ENCODE peak calls at places on chromosomes 6 and 20, in eight cellular contexts. One of them, this sample, is unnamed.

GRCh38 chr6:77025824-77026223 is 437.5 kb downstream of the HTR1B start:
- DNase-seq in right cardiac atrium: no peak
- DNase-seq in CD8-positive, alpha-beta T cell: no peak
- DNase-seq in Peyer's patch: no peak
- DNase-seq in WERI-Rb-1: no peak
- DNase-seq in H9: no peak
- DNase-seq in pancreas: no peak
- DNase-seq in lower lobe of right lung: no peak
- DNase-seq in this sample: no peak

GRCh38 chr20:58623579-58624473 is 27.3 kb upstream of the STX16 start:
- DNase-seq in right cardiac atrium: peak; percentile 81
- DNase-seq in CD8-positive, alpha-beta T cell: no peak
- DNase-seq in Peyer's patch: peak; percentile 39
- DNase-seq in WERI-Rb-1: no peak
- DNase-seq in H9: no peak
- DNase-seq in pancreas: no peak
- DNase-seq in lower lobe of right lung: no peak
- DNase-seq in this sample: no peak

GRCh38 chr6:159077123-159077522 is 32.3 kb upstream of the TAGAP start:
- DNase-seq in right cardiac atrium: no peak
- DNase-seq in CD8-positive, alpha-beta T cell: no peak
- DNase-seq in Peyer's patch: no peak
- DNase-seq in WERI-Rb-1: no peak
- DNase-seq in H9: no peak
- DNase-seq in pancreas: no peak
- DNase-seq in lower lobe of right lung: no peak
- DNase-seq in this sample: no peak

GRCh38 chr6:56868687-56869086 is 86.2 kb upstream of the BEND6 start:
- DNase-seq in right cardiac atrium: no peak
- DNase-seq in CD8-positive, alpha-beta T cell: no peak
- DNase-seq in Peyer's patch: no peak
- DNase-seq in WERI-Rb-1: no peak
- DNase-seq in H9: no peak
- DNase-seq in pancreas: no peak
- DNase-seq in lower lobe of right lung: no peak
- DNase-seq in this sample: no peak

GRCh38 chr6:137862419-137863125 is 4.5 kb upstream of the TNFAIP3 start:
- DNase-seq in right cardiac atrium: no peak
- DNase-seq in CD8-positive, alpha-beta T cell: no peak
- DNase-seq in Peyer's patch: no peak
- DNase-seq in WERI-Rb-1: no peak
- DNase-seq in H9: no peak
- DNase-seq in pancreas: no peak
- DNase-seq in lower lobe of right lung: no peak
- DNase-seq in this sample: no peak

GRCh38 chr6:24775520-24776058 is 852 bp downstream of the GMNN start:
- DNase-seq in right cardiac atrium: no peak
- DNase-seq in CD8-positive, alpha-beta T cell: no peak
- DNase-seq in Peyer's patch: no peak
- DNase-seq in WERI-Rb-1: no peak
- DNase-seq in H9: no peak
- DNase-seq in pancreas: no peak
- DNase-seq in lower lobe of right lung: no peak
- DNase-seq in this sample: no peak

GRCh38 chr6:17707371-17707651 is 586 bp upstream of the NUP153 start:
- DNase-seq in right cardiac atrium: no peak
- DNase-seq in CD8-positive, alpha-beta T cell: no peak
- DNase-seq in Peyer's patch: no peak
- DNase-seq in WERI-Rb-1: no peak
- DNase-seq in H9: no peak
- DNase-seq in pancreas: no peak
- DNase-seq in lower lobe of right lung: no peak
- DNase-seq in this sample: no peak

GRCh38 chr6:125747589-125748533 is 1.6 kb upstream of the HEY2 start:
- DNase-seq in right cardiac atrium: peak; percentile 83
- DNase-seq in CD8-positive, alpha-beta T cell: peak; percentile 57
- DNase-seq in Peyer's patch: peak; percentile 69
- DNase-seq in WERI-Rb-1: peak; percentile 43
- DNase-seq in H9: peak; percentile 61
- DNase-seq in pancreas: peak; percentile 82
- DNase-seq in lower lobe of right lung: peak; percentile 59
- DNase-seq in this sample: peak; percentile 71

GRCh38 chr6:140208286-140208685 is 833.8 kb upstream of the CITED2 start:
- DNase-seq in right cardiac atrium: no peak
- DNase-seq in CD8-positive, alpha-beta T cell: no peak
- DNase-seq in Peyer's patch: no peak
- DNase-seq in WERI-Rb-1: no peak
- DNase-seq in H9: no peak
- DNase-seq in pancreas: no peak
- DNase-seq in lower lobe of right lung: no peak
- DNase-seq in this sample: no peak

DNA sequence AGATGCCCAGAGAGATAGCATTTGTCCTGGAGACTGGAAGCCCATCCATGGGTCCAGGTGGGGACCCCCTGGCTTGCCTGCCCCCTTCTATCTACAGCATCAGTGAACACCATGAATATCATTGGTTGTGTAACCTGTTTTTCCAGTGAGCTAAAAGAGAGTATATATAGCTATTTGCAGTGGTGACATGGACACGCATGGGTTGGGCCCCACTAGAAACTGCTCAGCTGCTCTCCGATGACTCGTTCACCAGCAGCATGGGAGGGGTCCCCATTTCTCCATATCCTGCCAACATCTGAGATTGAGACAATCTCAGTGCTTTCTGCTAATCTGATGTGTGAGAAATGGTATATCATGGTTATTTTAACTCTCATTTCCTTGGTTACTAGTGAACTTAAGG is 4.0 kb upstream of the ZC3H12D start:
- DNase-seq in right cardiac atrium: no peak
- DNase-seq in CD8-positive, alpha-beta T cell: peak; percentile 46
- DNase-seq in Peyer's patch: no peak
- DNase-seq in WERI-Rb-1: no peak
- DNase-seq in H9: no peak
- DNase-seq in pancreas: no peak
- DNase-seq in lower lobe of right lung: no peak
- DNase-seq in this sample: peak; percentile 20
- H3K27ac ChIP-seq in right cardiac atrium: no peak overlapping the region
- H3K27ac ChIP-seq in CD8-positive, alpha-beta T cell: no peak overlapping the region
- H3K27ac ChIP-seq in Peyer's patch: no peak overlapping the region
- H3K27ac ChIP-seq in WERI-Rb-1: no peak overlapping the region
- H3K27ac ChIP-seq in H9: no peak overlapping the region
- H3K27ac ChIP-seq in pancreas: no peak overlapping the region
- H3K27ac ChIP-seq in lower lobe of right lung: no peak overlapping the region
- H3K27ac ChIP-seq in this sample: no peak overlapping the region

DNA sequence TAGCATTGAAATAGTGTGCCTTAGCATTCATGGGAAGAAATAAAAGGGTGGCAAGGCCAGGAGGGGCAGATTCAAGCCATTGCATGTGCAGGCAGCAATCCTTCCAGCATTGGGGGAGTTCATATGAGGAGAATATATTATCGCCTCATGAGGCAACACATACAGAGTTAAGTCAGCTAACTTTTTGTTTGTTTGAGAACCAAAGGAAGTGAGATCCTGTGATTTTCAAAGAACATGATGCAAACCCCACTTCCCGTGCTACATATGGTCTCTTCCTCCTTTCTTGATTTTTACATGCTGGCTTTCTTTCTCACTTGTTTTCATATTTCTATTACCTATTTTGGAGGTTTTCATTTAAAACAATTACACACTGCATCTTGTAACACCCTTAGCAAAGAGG is 579.7 kb upstream of the ARID1B start:
- DNase-seq in right cardiac atrium: no peak
- DNase-seq in CD8-positive, alpha-beta T cell: no peak
- DNase-seq in Peyer's patch: no peak
- DNase-seq in WERI-Rb-1: no peak
- DNase-seq in H9: no peak
- DNase-seq in pancreas: no peak
- DNase-seq in lower lobe of right lung: no peak
- DNase-seq in this sample: no peak
- H3K27ac ChIP-seq in right cardiac atrium: no peak overlapping the region
- H3K27ac ChIP-seq in CD8-positive, alpha-beta T cell: no peak overlapping the region
- H3K27ac ChIP-seq in Peyer's patch: no peak overlapping the region
- H3K27ac ChIP-seq in WERI-Rb-1: no peak overlapping the region
- H3K27ac ChIP-seq in H9: no peak overlapping the region
- H3K27ac ChIP-seq in pancreas: no peak overlapping the region
- H3K27ac ChIP-seq in lower lobe of right lung: no peak overlapping the region
- H3K27ac ChIP-seq in this sample: no peak overlapping the region

DNA sequence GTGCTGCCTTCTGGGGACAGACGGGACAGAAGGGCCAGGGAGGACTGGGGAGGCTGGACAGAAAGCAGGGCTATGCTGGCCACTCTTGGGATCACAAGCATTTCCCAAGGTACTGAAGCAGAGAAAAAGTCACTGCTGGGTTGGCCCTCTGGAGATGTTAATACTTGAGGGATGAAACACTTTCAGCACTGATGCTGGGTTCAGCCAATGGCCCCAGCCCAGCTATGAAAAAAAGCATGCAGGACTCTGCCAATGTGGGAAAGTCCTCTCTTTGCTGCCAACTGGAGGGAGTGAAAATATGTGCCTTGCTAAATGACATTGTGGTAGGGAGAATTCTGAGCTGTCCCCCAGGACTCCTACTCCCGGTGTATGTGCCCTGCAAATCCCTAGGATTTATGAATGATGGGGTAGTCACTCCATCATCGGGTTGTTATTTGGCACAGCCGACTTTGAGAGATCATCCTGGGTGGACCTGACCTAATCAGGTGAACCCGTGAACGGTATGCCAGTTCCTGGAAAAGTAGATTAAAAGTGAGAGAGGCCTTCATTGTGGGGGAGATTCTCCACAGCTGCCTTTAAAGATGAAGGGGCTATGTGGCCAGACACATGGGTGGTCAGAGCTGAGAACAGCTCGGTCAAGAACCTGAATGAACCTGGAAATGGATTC is 119.9 kb upstream of the TRAF3IP2 start:
- DNase-seq in right cardiac atrium: peak; percentile 69
- DNase-seq in CD8-positive, alpha-beta T cell: no peak
- DNase-seq in Peyer's patch: no peak
- DNase-seq in WERI-Rb-1: no peak
- DNase-seq in H9: no peak
- DNase-seq in pancreas: no peak
- DNase-seq in lower lobe of right lung: no peak
- DNase-seq in this sample: no peak
- H3K27ac ChIP-seq in right cardiac atrium: no peak overlapping the region
- H3K27ac ChIP-seq in CD8-positive, alpha-beta T cell: no peak overlapping the region
- H3K27ac ChIP-seq in Peyer's patch: no peak overlapping the region
- H3K27ac ChIP-seq in WERI-Rb-1: no peak overlapping the region
- H3K27ac ChIP-seq in H9: no peak overlapping the region
- H3K27ac ChIP-seq in pancreas: no peak overlapping the region
- H3K27ac ChIP-seq in lower lobe of right lung: no peak overlapping the region
- H3K27ac ChIP-seq in this sample: no peak overlapping the region

GRCh38 chr6:73797861-73798260 is 101.9 kb downstream of the CD109 start:
- DNase-seq in right cardiac atrium: no peak
- DNase-seq in CD8-positive, alpha-beta T cell: no peak
- DNase-seq in Peyer's patch: no peak
- DNase-seq in WERI-Rb-1: no peak
- DNase-seq in H9: no peak
- DNase-seq in pancreas: no peak
- DNase-seq in lower lobe of right lung: no peak
- DNase-seq in this sample: no peak

GRCh38 chr6:73800997-73801396 is 105.0 kb downstream of the CD109 start:
- DNase-seq in right cardiac atrium: no peak
- DNase-seq in CD8-positive, alpha-beta T cell: no peak
- DNase-seq in Peyer's patch: no peak
- DNase-seq in WERI-Rb-1: no peak
- DNase-seq in H9: no peak
- DNase-seq in pancreas: no peak
- DNase-seq in lower lobe of right lung: no peak
- DNase-seq in this sample: no peak

GRCh38 chr6:73796881-73797280 is 100.9 kb downstream of the CD109 start:
- DNase-seq in right cardiac atrium: no peak
- DNase-seq in CD8-positive, alpha-beta T cell: no peak
- DNase-seq in Peyer's patch: no peak
- DNase-seq in WERI-Rb-1: no peak
- DNase-seq in H9: no peak
- DNase-seq in pancreas: no peak
- DNase-seq in lower lobe of right lung: no peak
- DNase-seq in this sample: no peak

GRCh38 chr6:73801652-73802268 is 105.8 kb downstream of the CD109 start:
- DNase-seq in right cardiac atrium: no peak
- DNase-seq in CD8-positive, alpha-beta T cell: no peak
- DNase-seq in Peyer's patch: no peak
- DNase-seq in WERI-Rb-1: no peak
- DNase-seq in H9: no peak
- DNase-seq in pancreas: no peak
- DNase-seq in lower lobe of right lung: no peak
- DNase-seq in this sample: no peak

DNA sequence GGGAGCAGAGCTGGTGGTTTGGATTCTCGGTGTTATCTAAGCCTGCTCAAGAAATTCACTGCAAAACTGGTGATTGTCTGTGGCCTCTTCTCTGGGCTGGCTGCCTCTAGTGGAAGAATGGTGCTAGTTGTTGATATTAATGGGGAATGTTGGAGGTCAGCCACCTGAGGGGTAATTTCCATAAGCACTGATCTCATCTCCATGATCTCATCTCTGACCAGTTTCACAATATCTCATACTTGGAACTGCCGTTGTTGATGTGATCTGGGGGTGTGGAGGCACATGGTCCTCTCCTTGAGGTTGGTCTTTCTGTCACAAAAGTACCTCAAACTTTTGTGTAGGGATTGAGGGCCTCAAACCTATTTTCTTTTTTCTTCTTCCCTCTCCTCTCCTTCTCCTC is 102.6 kb downstream of the CD109 start:
- DNase-seq in right cardiac atrium: no peak
- DNase-seq in CD8-positive, alpha-beta T cell: no peak
- DNase-seq in Peyer's patch: no peak
- DNase-seq in WERI-Rb-1: no peak
- DNase-seq in H9: peak; percentile 36
- DNase-seq in pancreas: no peak
- DNase-seq in lower lobe of right lung: no peak
- DNase-seq in this sample: no peak
- H3K27ac ChIP-seq in right cardiac atrium: no peak overlapping the region
- H3K27ac ChIP-seq in CD8-positive, alpha-beta T cell: no peak overlapping the region
- H3K27ac ChIP-seq in Peyer's patch: no peak overlapping the region
- H3K27ac ChIP-seq in WERI-Rb-1: no peak overlapping the region
- H3K27ac ChIP-seq in H9: no peak overlapping the region
- H3K27ac ChIP-seq in pancreas: no peak overlapping the region
- H3K27ac ChIP-seq in lower lobe of right lung: no peak overlapping the region
- H3K27ac ChIP-seq in this sample: no peak overlapping the region

GRCh38 chr20:20740595-20740994 is 28.2 kb upstream of the RALGAPA2 start:
- DNase-seq in right cardiac atrium: no peak
- DNase-seq in CD8-positive, alpha-beta T cell: no peak
- DNase-seq in Peyer's patch: no peak
- DNase-seq in WERI-Rb-1: peak; percentile 16
- DNase-seq in H9: no peak
- DNase-seq in pancreas: no peak
- DNase-seq in lower lobe of right lung: no peak
- DNase-seq in this sample: no peak
- H3K27ac ChIP-seq in right cardiac atrium: no peak overlapping the region
- H3K27ac ChIP-seq in CD8-positive, alpha-beta T cell: no peak overlapping the region
- H3K27ac ChIP-seq in Peyer's patch: no peak overlapping the region
- H3K27ac ChIP-seq in WERI-Rb-1: no peak overlapping the region
- H3K27ac ChIP-seq in H9: no peak overlapping the region
- H3K27ac ChIP-seq in pancreas: no peak overlapping the region
- H3K27ac ChIP-seq in lower lobe of right lung: no peak overlapping the region
- H3K27ac ChIP-seq in this sample: peak overlapping the region; percentile 43